ENCODE peak calls at places on chromosome 10, in six cellular contexts. One of them, this sample, is unnamed.
A peak's percentile ranks its signal among the peaks of the same experiment; 100 is the strongest.

GRCh38 chr10:28569506-28570159 is 36.7 kb downstream of the WAC start:
- DNase-seq in GM23248: peak; percentile 63
- DNase-seq in caudate nucleus: no peak
- DNase-seq in esophagus muscularis mucosa: no peak
- DNase-seq in endodermal cell: no peak
- DNase-seq in prostate gland: no peak
- DNase-seq in this sample: no peak

GRCh38 chr10:14556285-14556956 is 218.3 kb downstream of the FAM107B start:
- DNase-seq in GM23248: no peak
- DNase-seq in caudate nucleus: no peak
- DNase-seq in esophagus muscularis mucosa: no peak
- DNase-seq in endodermal cell: peak; percentile 75
- DNase-seq in prostate gland: no peak
- DNase-seq in this sample: no peak

GRCh38 chr10:32963102-32963501 is 5.1 kb upstream of the ITGB1 start:
- DNase-seq in GM23248: peak; percentile 84
- DNase-seq in caudate nucleus: no peak
- DNase-seq in esophagus muscularis mucosa: no peak
- DNase-seq in endodermal cell: no peak
- DNase-seq in prostate gland: no peak
- DNase-seq in this sample: no peak

GRCh38 chr10:16843252-16843870 is 26.1 kb upstream of the RSU1 start:
- DNase-seq in GM23248: peak; percentile 89
- DNase-seq in caudate nucleus: no peak
- DNase-seq in esophagus muscularis mucosa: no peak
- DNase-seq in endodermal cell: no peak
- DNase-seq in prostate gland: peak; percentile 27
- DNase-seq in this sample: peak; percentile 1

GRCh38 chr10:74047871-74048270 is 50.0 kb downstream of the VCL start:
- DNase-seq in GM23248: peak; percentile 74
- DNase-seq in caudate nucleus: no peak
- DNase-seq in esophagus muscularis mucosa: no peak
- DNase-seq in endodermal cell: peak; percentile 31
- DNase-seq in prostate gland: no peak
- DNase-seq in this sample: peak; percentile 65

GRCh38 chr10:92366412-92367021 is 75.5 kb downstream of the MARCHF5 start:
- DNase-seq in GM23248: no peak
- DNase-seq in caudate nucleus: no peak
- DNase-seq in esophagus muscularis mucosa: no peak
- DNase-seq in endodermal cell: peak; percentile 35
- DNase-seq in prostate gland: no peak
- DNase-seq in this sample: no peak

GRCh38 chr10:118916777-118917176 is 112.7 kb upstream of the NANOS1 start:
- DNase-seq in GM23248: no peak
- DNase-seq in caudate nucleus: no peak
- DNase-seq in esophagus muscularis mucosa: peak; percentile 70
- DNase-seq in endodermal cell: no peak
- DNase-seq in prostate gland: no peak
- DNase-seq in this sample: no peak

GRCh38 chr10:77602231-77602912 is 35.2 kb downstream of the KCNMA1 start:
- DNase-seq in GM23248: peak; percentile 41
- DNase-seq in caudate nucleus: no peak
- DNase-seq in esophagus muscularis mucosa: no peak
- DNase-seq in endodermal cell: no peak
- DNase-seq in prostate gland: no peak
- DNase-seq in this sample: no peak

GRCh38 chr10:13422800-13423199 is 74.7 kb upstream of the SEPHS1 start:
- DNase-seq in GM23248: no peak
- DNase-seq in caudate nucleus: no peak
- DNase-seq in esophagus muscularis mucosa: no peak
- DNase-seq in endodermal cell: no peak
- DNase-seq in prostate gland: no peak
- DNase-seq in this sample: no peak

GRCh38 chr10:30027057-30028005 is 32.1 kb downstream of the JCAD start:
- DNase-seq in GM23248: no peak
- DNase-seq in caudate nucleus: no peak
- DNase-seq in esophagus muscularis mucosa: no peak
- DNase-seq in endodermal cell: peak; percentile 73
- DNase-seq in prostate gland: no peak
- DNase-seq in this sample: peak; percentile 28
- H3K27ac ChIP-seq in GM23248: no peak overlapping the region
- H3K27ac ChIP-seq in caudate nucleus: peak overlapping the region; percentile 36
- H3K27ac ChIP-seq in esophagus muscularis mucosa: peak overlapping the region; percentile 40
- H3K27ac ChIP-seq in endodermal cell: no peak overlapping the region
- H3K27ac ChIP-seq in prostate gland: peak overlapping the region; percentile 49
- H3K27ac ChIP-seq in this sample: no peak overlapping the region

GRCh38 chr10:6116806-6117205 is 28.0 kb downstream of the RBM17 start:
- DNase-seq in GM23248: no peak
- DNase-seq in caudate nucleus: no peak
- DNase-seq in esophagus muscularis mucosa: no peak
- DNase-seq in endodermal cell: no peak
- DNase-seq in prostate gland: no peak
- DNase-seq in this sample: no peak
- H3K27ac ChIP-seq in GM23248: no peak overlapping the region
- H3K27ac ChIP-seq in caudate nucleus: no peak overlapping the region
- H3K27ac ChIP-seq in esophagus muscularis mucosa: no peak overlapping the region
- H3K27ac ChIP-seq in endodermal cell: no peak overlapping the region
- H3K27ac ChIP-seq in prostate gland: no peak overlapping the region
- H3K27ac ChIP-seq in this sample: no peak overlapping the region

GRCh38 chr10:10295537-10295936 is 722.1 kb upstream of the CELF2 start:
- DNase-seq in GM23248: no peak
- DNase-seq in caudate nucleus: no peak
- DNase-seq in esophagus muscularis mucosa: no peak
- DNase-seq in endodermal cell: no peak
- DNase-seq in prostate gland: no peak
- DNase-seq in this sample: no peak
- H3K27ac ChIP-seq in GM23248: no peak overlapping the region
- H3K27ac ChIP-seq in caudate nucleus: peak overlapping the region; percentile 82
- H3K27ac ChIP-seq in esophagus muscularis mucosa: no peak overlapping the region
- H3K27ac ChIP-seq in endodermal cell: no peak overlapping the region
- H3K27ac ChIP-seq in prostate gland: no peak overlapping the region
- H3K27ac ChIP-seq in this sample: no peak overlapping the region

GRCh38 chr10:121556918-121557573 is 41.2 kb downstream of the FGFR2 start:
- DNase-seq in GM23248: no peak
- DNase-seq in caudate nucleus: no peak
- DNase-seq in esophagus muscularis mucosa: no peak
- DNase-seq in endodermal cell: no peak
- DNase-seq in prostate gland: no peak
- DNase-seq in this sample: no peak
- H3K27ac ChIP-seq in GM23248: no peak overlapping the region
- H3K27ac ChIP-seq in caudate nucleus: peak overlapping the region; percentile 6
- H3K27ac ChIP-seq in esophagus muscularis mucosa: no peak overlapping the region
- H3K27ac ChIP-seq in endodermal cell: no peak overlapping the region
- H3K27ac ChIP-seq in prostate gland: no peak overlapping the region
- H3K27ac ChIP-seq in this sample: no peak overlapping the region

DNA sequence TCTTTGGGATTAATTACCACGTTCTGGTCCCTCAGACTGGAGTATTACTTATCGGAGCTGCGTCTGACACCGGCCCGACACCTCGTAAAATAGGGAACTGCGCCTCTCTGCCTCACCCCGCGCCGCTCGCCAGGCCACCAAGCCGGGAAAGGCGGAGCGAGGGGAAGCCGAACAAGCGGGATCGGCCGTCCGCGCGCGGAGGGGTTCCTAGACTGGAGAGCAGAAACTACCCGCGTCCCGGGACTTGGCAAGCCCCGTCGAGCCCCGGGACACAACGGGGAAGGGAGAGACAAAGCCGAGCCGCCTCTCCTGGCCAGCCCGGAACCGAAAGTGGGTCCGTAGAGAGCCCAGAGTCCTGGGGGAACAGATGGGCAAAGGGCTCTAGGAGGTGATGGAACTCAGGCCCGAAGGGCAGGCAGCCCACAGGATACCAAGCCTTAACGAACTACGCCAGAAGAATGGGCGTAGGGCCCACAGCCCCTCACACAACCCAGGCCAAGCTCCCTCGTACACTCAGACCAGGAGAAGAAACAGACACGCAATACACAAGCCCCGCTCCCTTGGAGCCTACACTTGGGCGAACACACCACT is 6.5 kb downstream of the LBX1 start:
- DNase-seq in GM23248: peak; percentile 56
- DNase-seq in caudate nucleus: no peak
- DNase-seq in esophagus muscularis mucosa: no peak
- DNase-seq in endodermal cell: peak; percentile 77
- DNase-seq in prostate gland: no peak
- DNase-seq in this sample: peak; percentile 28
- H3K27ac ChIP-seq in GM23248: no peak overlapping the region
- H3K27ac ChIP-seq in caudate nucleus: no peak overlapping the region
- H3K27ac ChIP-seq in esophagus muscularis mucosa: no peak overlapping the region
- H3K27ac ChIP-seq in endodermal cell: no peak overlapping the region
- H3K27ac ChIP-seq in prostate gland: no peak overlapping the region
- H3K27ac ChIP-seq in this sample: no peak overlapping the region

GRCh38 chr10:18653112-18653511 is 1.7 kb upstream of the NSUN6 start:
- DNase-seq in GM23248: no peak
- DNase-seq in caudate nucleus: no peak
- DNase-seq in esophagus muscularis mucosa: no peak
- DNase-seq in endodermal cell: no peak
- DNase-seq in prostate gland: no peak
- DNase-seq in this sample: no peak
- H3K27ac ChIP-seq in GM23248: no peak overlapping the region
- H3K27ac ChIP-seq in caudate nucleus: no peak overlapping the region
- H3K27ac ChIP-seq in esophagus muscularis mucosa: no peak overlapping the region
- H3K27ac ChIP-seq in endodermal cell: no peak overlapping the region
- H3K27ac ChIP-seq in prostate gland: no peak overlapping the region
- H3K27ac ChIP-seq in this sample: no peak overlapping the region

DNA sequence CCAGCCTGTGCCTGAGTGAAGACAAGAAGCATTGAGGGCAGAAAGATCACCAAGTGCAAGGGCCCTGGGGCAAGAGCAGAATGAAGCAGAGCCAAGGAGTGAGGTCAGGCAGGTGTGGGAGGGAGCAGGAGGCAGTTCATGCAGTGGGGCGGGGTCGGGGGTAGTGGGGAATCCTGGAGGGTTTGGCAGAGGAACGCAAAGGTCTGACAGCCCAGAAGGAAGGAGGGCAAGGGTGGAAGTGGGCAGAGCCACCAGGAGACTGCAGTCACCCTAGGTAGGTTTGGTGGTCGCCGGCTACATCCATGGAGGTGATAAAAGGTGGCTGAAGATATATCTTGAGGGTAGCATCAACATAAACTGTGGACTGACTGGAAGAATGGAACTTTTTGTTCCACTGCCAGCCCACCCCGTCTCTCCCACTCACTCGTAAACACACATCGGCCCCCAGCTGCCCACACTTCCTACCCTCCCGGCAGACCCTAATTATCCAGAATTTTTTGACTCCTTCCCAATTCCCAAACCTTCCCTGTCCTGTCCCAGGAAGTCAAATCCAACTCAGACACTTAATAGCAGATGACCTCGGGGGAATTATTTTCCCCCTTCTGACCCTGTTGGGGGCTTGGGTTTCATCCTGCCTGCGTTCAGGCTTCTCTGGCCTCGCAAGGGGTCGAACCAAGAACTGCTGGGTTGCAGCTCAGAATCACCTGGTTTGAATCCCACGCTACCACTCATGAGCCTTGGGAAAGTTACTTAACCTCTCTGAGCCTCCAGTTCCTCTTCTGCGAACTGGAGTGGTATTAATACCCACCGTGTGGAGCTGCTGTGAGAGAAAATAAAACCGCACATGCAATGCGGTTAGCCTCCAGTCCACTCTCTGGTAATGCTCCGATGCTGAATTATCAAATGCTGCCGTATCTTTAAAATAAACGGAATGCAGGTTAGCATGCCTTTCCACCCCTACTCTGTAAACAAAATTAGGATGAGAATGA is 172.2 kb downstream of the ARHGAP12 start:
- DNase-seq in GM23248: no peak
- DNase-seq in caudate nucleus: no peak
- DNase-seq in esophagus muscularis mucosa: no peak
- DNase-seq in endodermal cell: peak; percentile 62
- DNase-seq in prostate gland: no peak
- DNase-seq in this sample: peak; percentile 29
- H3K27ac ChIP-seq in GM23248: no peak overlapping the region
- H3K27ac ChIP-seq in caudate nucleus: no peak overlapping the region
- H3K27ac ChIP-seq in esophagus muscularis mucosa: no peak overlapping the region
- H3K27ac ChIP-seq in endodermal cell: no peak overlapping the region
- H3K27ac ChIP-seq in prostate gland: no peak overlapping the region
- H3K27ac ChIP-seq in this sample: no peak overlapping the region

GRCh38 chr10:113049881-113050280 is 99.8 kb downstream of the TCF7L2 start:
- DNase-seq in GM23248: no peak
- DNase-seq in caudate nucleus: no peak
- DNase-seq in esophagus muscularis mucosa: no peak
- DNase-seq in endodermal cell: no peak
- DNase-seq in prostate gland: no peak
- DNase-seq in this sample: no peak

GRCh38 chr10:113047963-113048781 is 98.1 kb downstream of the TCF7L2 start:
- DNase-seq in GM23248: no peak
- DNase-seq in caudate nucleus: no peak
- DNase-seq in esophagus muscularis mucosa: no peak
- DNase-seq in endodermal cell: no peak
- DNase-seq in prostate gland: no peak
- DNase-seq in this sample: no peak

GRCh38 chr10:113047151-113047550 is 97.1 kb downstream of the TCF7L2 start:
- DNase-seq in GM23248: peak; percentile 16
- DNase-seq in caudate nucleus: no peak
- DNase-seq in esophagus muscularis mucosa: no peak
- DNase-seq in endodermal cell: no peak
- DNase-seq in prostate gland: no peak
- DNase-seq in this sample: no peak

GRCh38 chr10:113045155-113046055 is 95.4 kb downstream of the TCF7L2 start:
- DNase-seq in GM23248: peak; percentile 96
- DNase-seq in caudate nucleus: no peak
- DNase-seq in esophagus muscularis mucosa: no peak
- DNase-seq in endodermal cell: no peak
- DNase-seq in prostate gland: no peak
- DNase-seq in this sample: no peak

GRCh38 chr10:113047605-113047962 is 97.5 kb downstream of the TCF7L2 start:
- DNase-seq in GM23248: no peak
- DNase-seq in caudate nucleus: no peak
- DNase-seq in esophagus muscularis mucosa: no peak
- DNase-seq in endodermal cell: no peak
- DNase-seq in prostate gland: no peak
- DNase-seq in this sample: no peak
- H3K27ac ChIP-seq in GM23248: peak overlapping the region; percentile 89
- H3K27ac ChIP-seq in caudate nucleus: peak overlapping the region; percentile 36
- H3K27ac ChIP-seq in esophagus muscularis mucosa: peak overlapping the region; percentile 12
- H3K27ac ChIP-seq in endodermal cell: no peak overlapping the region
- H3K27ac ChIP-seq in prostate gland: no peak overlapping the region
- H3K27ac ChIP-seq in this sample: no peak overlapping the region

DNA sequence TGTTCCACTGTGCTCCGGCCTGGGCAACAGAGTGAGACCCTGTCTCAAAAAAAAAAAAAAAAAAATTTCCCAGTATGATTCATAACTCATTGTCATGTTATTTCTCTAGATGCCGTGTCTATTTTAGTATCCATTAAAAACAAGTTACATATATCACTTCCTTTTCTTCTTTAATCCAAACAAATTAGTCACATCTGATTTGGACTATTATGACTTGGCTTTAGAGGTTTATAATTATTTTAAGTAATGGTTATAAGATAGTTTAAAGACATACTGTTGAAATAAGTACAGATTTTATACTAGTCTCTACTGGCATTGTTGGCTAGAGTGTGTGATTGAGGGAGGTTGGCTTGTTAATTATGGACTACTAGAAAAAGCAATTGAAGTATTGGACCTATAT is 53.3 kb downstream of the ZMYND11 start:
- DNase-seq in GM23248: peak; percentile 25
- DNase-seq in caudate nucleus: no peak
- DNase-seq in esophagus muscularis mucosa: no peak
- DNase-seq in endodermal cell: no peak
- DNase-seq in prostate gland: no peak
- DNase-seq in this sample: no peak
- H3K27ac ChIP-seq in GM23248: peak overlapping the region; percentile 1
- H3K27ac ChIP-seq in caudate nucleus: no peak overlapping the region
- H3K27ac ChIP-seq in esophagus muscularis mucosa: no peak overlapping the region
- H3K27ac ChIP-seq in endodermal cell: no peak overlapping the region
- H3K27ac ChIP-seq in prostate gland: no peak overlapping the region
- H3K27ac ChIP-seq in this sample: no peak overlapping the region

This sample was measured in HL-60.